ENCODE peak calls at places on chromosome 6, in seven cellular contexts. O, I, D, J, F, U and H are unnamed samples.

GRCh38 chr6:30885999-30886896 is 1.9 kb downstream of the DDR1 start:
- DNase-seq in O (no peak), I (peak; percentile 49), D (peak; percentile 65), J (peak; percentile 82), F (peak; percentile 94), U (peak; percentile 70), H (no peak)

GRCh38 chr6:144066255-144066654 is 29.1 kb downstream of the SF3B5 start:
- DNase-seq in O (no peak), I (no peak), D (no peak), J (no peak), F (no peak), U (no peak), H (no peak)

GRCh38 chr6:11848852-11849731 is 70.5 kb upstream of the ADTRP start:
- DNase-seq in O (no peak), I (no peak), D (no peak), J (no peak), F (no peak), U (no peak), H (no peak)

GRCh38 chr6:82959385-82959941 is 106.2 kb downstream of the UBE3D start:
- DNase-seq in O (no peak), I (no peak), D (no peak), J (no peak), F (no peak), U (no peak), H (no peak)

GRCh38 chr6:108736832-108737231 is 111.4 kb upstream of the ARMC2 start:
- DNase-seq in O (no peak), I (no peak), D (no peak), J (peak; percentile 66), F (no peak), U (no peak), H (no peak)

GRCh38 chr6:63272397-63272796 is 47.4 kb downstream of the LGSN start:
- DNase-seq in O (no peak), I (no peak), D (no peak), J (peak; percentile 28), F (no peak), U (no peak), H (no peak)

GRCh38 chr6:166640342-166641043 is 13.4 kb upstream of the RPS6KA2 start:
- DNase-seq in O (peak; percentile 57), I (peak; percentile 59), D (peak; percentile 46), J (no peak), F (peak; percentile 40), U (no peak), H (no peak)

GRCh38 chr6:88982720-88983119 is 19.3 kb upstream of the RNGTT start:
- DNase-seq in O (peak; percentile 36), I (peak; percentile 56), D (no peak), J (peak; percentile 60), F (peak; percentile 62), U (no peak), H (no peak)

GRCh38 chr6:43725643-43726580 is 38.3 kb upstream of the MRPS18A start:
- DNase-seq in O (no peak), I (no peak), D (no peak), J (peak; percentile 65), F (no peak), U (no peak), H (no peak)

GRCh38 chr6:56752009-56752408 is 109.3 kb upstream of the DST start:
- DNase-seq in O (no peak), I (no peak), D (no peak), J (no peak), F (no peak), U (no peak), H (no peak)

GRCh38 chr6:170269151-170269872 is 21.6 kb downstream of the DLL1 start:
- DNase-seq in O (no peak), I (no peak), D (no peak), J (no peak), F (peak; percentile 50), U (peak; percentile 61), H (no peak)

GRCh38 chr6:160337301-160337700 is 10.9 kb upstream of the SLC22A3 start:
- DNase-seq in O (no peak), I (no peak), D (no peak), J (no peak), F (no peak), U (no peak), H (no peak)

GRCh38 chr6:137978252-137978896 is 111.3 kb downstream of the TNFAIP3 start:
- DNase-seq in O (no peak), I (no peak), D (no peak), J (peak; percentile 83), F (no peak), U (peak; percentile 32), H (no peak)

DNA sequence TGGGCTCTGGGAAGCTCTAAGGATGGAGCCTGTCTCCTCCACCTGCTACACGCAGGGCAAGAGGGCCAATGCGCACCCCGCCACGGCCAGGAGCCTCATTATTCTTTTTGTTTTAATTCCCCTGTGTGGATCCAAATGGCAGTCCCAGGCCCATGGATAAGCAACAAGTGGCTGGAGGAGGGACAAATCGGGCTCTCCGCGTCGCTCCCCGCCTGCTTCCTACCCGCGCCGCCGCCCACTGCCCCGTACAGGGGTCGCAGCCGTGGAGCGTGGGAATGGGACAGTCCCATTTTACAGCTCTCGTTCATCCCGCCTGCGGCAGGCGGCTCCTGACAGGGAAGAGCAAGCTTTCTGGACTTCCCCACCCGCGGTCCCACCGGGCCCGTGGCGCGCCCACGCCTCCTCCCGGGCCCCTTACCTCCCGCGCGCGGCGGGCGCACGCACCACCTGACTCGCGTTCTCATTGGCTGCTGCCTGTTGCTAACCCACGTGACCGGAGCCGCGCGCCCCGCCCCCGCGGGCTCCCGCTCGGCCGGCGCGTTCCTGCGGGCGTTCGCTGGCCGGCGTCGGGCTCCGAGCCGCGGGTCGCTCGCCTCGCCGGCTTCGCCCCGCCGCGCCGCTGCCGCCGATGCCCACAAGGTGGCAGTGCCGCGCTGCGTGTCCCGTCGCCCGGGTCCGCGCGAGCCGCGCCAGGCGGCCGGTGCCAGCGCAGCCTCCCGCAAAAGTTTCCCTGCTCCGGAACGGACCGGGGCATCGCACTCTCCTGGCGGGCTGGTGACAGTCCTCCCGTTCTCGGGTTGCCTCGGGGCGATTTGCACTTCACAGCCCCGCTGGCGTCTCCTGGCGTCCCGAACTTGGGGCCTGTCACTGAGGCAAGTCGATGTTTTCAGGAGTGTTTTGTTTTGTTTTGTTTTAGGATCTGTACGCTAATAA is 93.4 kb downstream of the CD83 start:
- DNase-seq in O (peak; percentile 96), I (peak; percentile 96), D (peak; percentile 95), J (peak; percentile 97), F (peak; percentile 93), U (peak; percentile 96), H (peak; percentile 97)
- TF ChIP-seq POLR2A in O (peak; percentile 69), I (peak; percentile 40), D (peak; percentile 42), J (peak; percentile 72), F (peak; percentile 21), U (peak; percentile 70), H (peak; percentile 58)

DNA sequence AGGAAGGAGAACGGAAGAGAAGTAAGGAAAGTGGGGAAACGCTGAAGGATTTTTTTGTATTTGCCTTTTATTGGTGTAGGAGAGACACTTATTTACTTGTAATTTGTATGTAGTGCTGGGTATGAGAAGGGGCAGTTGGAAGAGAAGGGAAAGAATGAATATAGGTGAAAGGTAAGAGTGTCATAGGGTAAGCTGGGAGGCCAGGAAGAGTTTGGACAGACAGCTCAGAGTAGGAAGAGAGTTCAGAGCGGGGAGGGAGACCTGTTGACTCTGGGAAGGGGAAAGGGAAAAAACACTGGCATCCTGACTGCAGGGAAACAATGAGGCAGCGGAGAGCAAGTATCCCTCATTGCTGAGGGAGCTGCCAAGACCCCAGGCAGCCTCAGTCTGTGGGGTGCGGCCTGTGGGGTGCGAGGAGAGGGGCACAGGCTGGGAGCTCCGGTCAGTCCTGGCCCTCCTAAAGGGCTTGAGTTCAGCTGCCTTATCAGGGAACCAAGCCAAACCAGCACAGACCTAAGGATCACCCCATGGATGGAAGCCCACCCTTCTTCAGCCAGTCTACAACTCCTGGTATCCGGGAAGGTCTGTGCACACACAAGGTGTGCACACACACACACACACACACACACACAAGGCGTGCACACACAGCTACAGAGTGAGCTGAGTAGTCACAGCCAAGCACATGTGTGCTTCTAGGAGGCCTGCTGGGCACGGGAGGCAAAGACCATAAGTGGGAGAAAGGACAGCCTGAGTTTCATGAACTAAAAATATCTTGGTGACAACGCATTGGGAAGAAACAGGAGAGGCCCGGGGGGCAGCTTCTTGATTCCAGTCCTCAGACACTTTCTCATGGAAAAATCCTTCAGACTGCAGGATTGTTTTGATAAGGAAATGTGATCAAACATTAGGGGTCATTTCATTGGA is 2.9 kb downstream of the TRAF3IP2 start:
- DNase-seq in O (peak; percentile 54), I (no peak), D (no peak), J (no peak), F (no peak), U (peak; percentile 21), H (peak; percentile 40)
- TF ChIP-seq POLR2A in O (peak; percentile 12), I (no peak), D (peak; percentile 35), J (no peak), F (no peak), U (no peak), H (no peak)

DNA sequence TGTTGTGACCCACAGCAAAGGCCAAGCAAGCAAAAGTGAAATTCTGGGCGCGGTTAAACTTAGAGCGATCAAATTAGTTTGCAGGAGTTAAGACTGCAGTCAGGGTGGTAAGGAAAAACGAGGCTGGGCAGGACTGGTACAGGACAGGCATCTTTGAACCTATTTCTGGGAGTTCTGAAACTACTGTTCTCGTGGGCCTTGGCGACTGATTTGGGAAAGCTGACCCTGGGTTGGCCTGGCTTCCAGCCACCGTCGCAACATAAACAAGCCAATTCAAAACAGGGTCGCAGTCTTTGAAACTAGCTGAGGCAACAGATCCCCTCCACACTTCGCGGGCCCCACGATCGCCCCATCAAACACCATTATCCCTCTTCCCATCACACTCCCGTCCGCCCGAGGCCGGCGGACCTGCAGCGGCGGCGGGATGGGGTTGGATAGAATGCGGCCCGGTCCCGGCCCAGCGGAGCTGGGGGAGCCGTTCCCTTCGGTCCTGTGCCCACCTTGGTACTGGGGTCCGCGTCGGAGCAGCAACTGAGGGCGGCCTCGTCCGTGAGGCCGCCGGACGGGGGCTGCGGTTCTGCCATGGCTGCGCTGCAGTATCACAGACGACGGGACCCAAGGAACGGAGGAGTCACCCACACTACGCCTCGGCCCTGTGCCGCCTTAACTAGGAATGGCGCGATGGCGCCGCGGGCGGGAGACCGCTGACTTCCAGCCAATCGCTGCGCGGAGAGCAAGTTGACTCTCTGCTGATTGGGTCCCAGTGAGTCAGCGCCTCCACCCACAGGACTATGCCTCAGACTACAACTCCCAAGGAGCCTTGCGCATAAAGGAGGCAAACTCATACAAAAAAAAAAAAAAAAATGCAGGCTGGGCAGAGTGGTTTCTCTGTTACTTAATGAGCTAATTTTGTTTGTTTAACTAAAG is at the start of gene GLO1:
- DNase-seq in O (peak; percentile 98), I (peak; percentile 98), D (peak; percentile 98), J (peak; percentile 100), F (peak; percentile 99), U (peak; percentile 97), H (peak; percentile 98)
- TF ChIP-seq POLR2A in O (peak; percentile 95), I (peak; percentile 88), D (peak; percentile 95), J (peak; percentile 97), F (peak; percentile 90), U (peak; percentile 94), H (peak; percentile 91)

GRCh38 chr6:7313505-7314165 is 636 bp upstream of the SSR1 start:
- DNase-seq in O (no peak), I (no peak), D (no peak), J (no peak), F (no peak), U (no peak), H (no peak)

GRCh38 chr6:7314414-7314813 is 1.4 kb upstream of the SSR1 start:
- DNase-seq in O (no peak), I (no peak), D (no peak), J (no peak), F (no peak), U (no peak), H (no peak)

GRCh38 chr6:7317538-7317937 is 4.5 kb upstream of the SSR1 start:
- DNase-seq in O (no peak), I (no peak), D (no peak), J (no peak), F (no peak), U (no peak), H (no peak)

GRCh38 chr6:7316658-7317533 is 3.9 kb upstream of the SSR1 start:
- DNase-seq in O (no peak), I (no peak), D (no peak), J (no peak), F (no peak), U (no peak), H (no peak)

GRCh38 chr6:7315684-7316366 is 2.8 kb upstream of the SSR1 start:
- DNase-seq in O (no peak), I (no peak), D (no peak), J (no peak), F (no peak), U (no peak), H (no peak)
- TF ChIP-seq POLR2A in O (no peak), I (no peak), D (no peak), J (peak; percentile 47), F (no peak), U (no peak), H (no peak)